ENCODE peak calls at places on chromosomes 16 and 17, in nine cellular contexts. F is HuH-7; W is stimulated activated CD8-positive, alpha-beta memory T cell treated with anti-CD3 and anti-CD28 coated beads, Interleukin-4, amount 100 ng/mL, for 1 hour; A is AG09319; I is endothelial cell of umbilical vein; H is H7; M is GM13977; D is endothelial cell; E is HFFc6. B is an unnamed sample.

GRCh38 chr16:54588026-54588425 is 301.4 kb upstream of the IRX3 start:
- DNase-seq in F (no peak), W (no peak), A (no peak), I (no peak), H (no peak), M (no peak), D (peak), E (no peak), B (no peak)

GRCh38 chr16:69410285-69410990 is 14.0 kb upstream of the CYB5B start:
- DNase-seq in F (no peak), W (no peak), A (no peak), I (peak), H (no peak), M (no peak), D (no peak), E (peak), B (peak)

GRCh38 chr17:64411999-64412771 is 21.5 kb upstream of the PECAM1 start:
- DNase-seq in F (no peak), W (no peak), A (no peak), I (peak), H (peak), M (no peak), D (peak), E (no peak), B (no peak)

GRCh38 chr16:26963109-26963508 is 103.6 kb upstream of the C16orf82 start:
- DNase-seq in F (peak), W (no peak), A (no peak), I (no peak), H (peak), M (peak), D (no peak), E (no peak), B (no peak)

GRCh38 chr16:78684040-78684611 is 584.7 kb downstream of the WWOX start:
- DNase-seq in F (peak), W (no peak), A (peak), I (no peak), H (no peak), M (no peak), D (no peak), E (peak), B (peak)

GRCh38 chr16:81106826-81107503 is 10.8 kb upstream of the GCSH start:
- DNase-seq in F (no peak), W (no peak), A (no peak), I (no peak), H (no peak), M (no peak), D (no peak), E (no peak), B (peak)

GRCh38 chr16:13104772-13105171 is 203.4 kb downstream of the SHISA9 start:
- DNase-seq in F (no peak), W (no peak), A (no peak), I (no peak), H (no peak), M (no peak), D (no peak), E (no peak), B (no peak)

GRCh38 chr17:18139949-18140348 is 31.4 kb downstream of the MYO15A start:
- DNase-seq in F (peak), W (no peak), A (no peak), I (no peak), H (peak), M (no peak), D (no peak), E (peak), B (no peak)

GRCh38 chr17:41930009-41930832 is at the start of gene ODAD4:
- DNase-seq in F (peak), W (peak), A (peak), I (peak), H (peak), M (peak), D (peak), E (peak), B (peak)